ENCODE peak calls at places on chromosomes 5 and 9, in six cellular contexts. J is heart right ventricle, M is fibroblast of pulmonary artery, S is HL-60, U is cardiac fibroblast, C is IMR-90. N is an unnamed sample.

GRCh38 chr9:72203205-72203803 is 54.1 kb downstream of the GDA start:
- DNase-seq in J (peak; percentile 4), M (peak; percentile 41), S (peak; percentile 42), U (peak; percentile 40), C (peak; percentile 22), N (no peak)

GRCh38 chr9:133731876-133732321 is 6.3 kb downstream of the SARDH start:
- DNase-seq in J (no peak), M (peak; percentile 56), S (no peak), U (peak; percentile 54), C (peak; percentile 47), N (no peak)

GRCh38 chr9:33719581-33720374 is 75.6 kb upstream of the PRSS3 start:
- DNase-seq in J (no peak), M (peak; percentile 10), S (no peak), U (peak; percentile 9), C (no peak), N (no peak)

GRCh38 chr5:960551-960950 is 48.1 kb upstream of the NKD2 start:
- DNase-seq in J (peak; percentile 8), M (no peak), S (no peak), U (no peak), C (no peak), N (no peak)

GRCh38 chr5:71533614-71534013 is 53.5 kb upstream of the MCCC2 start:
- DNase-seq in J (no peak), M (peak; percentile 56), S (no peak), U (peak; percentile 73), C (peak; percentile 38), N (no peak)

GRCh38 chr5:27087820-27088219 is 49.4 kb upstream of the CDH9 start:
- DNase-seq in J (no peak), M (no peak), S (no peak), U (no peak), C (no peak), N (no peak)

GRCh38 chr9:21160178-21160577 is 6.3 kb downstream of the IFNA21 start:
- DNase-seq in J (no peak), M (peak; percentile 64), S (no peak), U (peak; percentile 45), C (no peak), N (no peak)

GRCh38 chr9:99085949-99086948 is 18.7 kb upstream of the TGFBR1 start:
- DNase-seq in J (no peak), M (peak; percentile 26), S (peak; percentile 65), U (peak; percentile 74), C (peak; percentile 90), N (peak; percentile 34)

GRCh38 chr9:33489070-33489469 is 15.3 kb upstream of the NOL6 start:
- DNase-seq in J (no peak), M (no peak), S (no peak), U (no peak), C (peak; percentile 82), N (no peak)

DNA sequence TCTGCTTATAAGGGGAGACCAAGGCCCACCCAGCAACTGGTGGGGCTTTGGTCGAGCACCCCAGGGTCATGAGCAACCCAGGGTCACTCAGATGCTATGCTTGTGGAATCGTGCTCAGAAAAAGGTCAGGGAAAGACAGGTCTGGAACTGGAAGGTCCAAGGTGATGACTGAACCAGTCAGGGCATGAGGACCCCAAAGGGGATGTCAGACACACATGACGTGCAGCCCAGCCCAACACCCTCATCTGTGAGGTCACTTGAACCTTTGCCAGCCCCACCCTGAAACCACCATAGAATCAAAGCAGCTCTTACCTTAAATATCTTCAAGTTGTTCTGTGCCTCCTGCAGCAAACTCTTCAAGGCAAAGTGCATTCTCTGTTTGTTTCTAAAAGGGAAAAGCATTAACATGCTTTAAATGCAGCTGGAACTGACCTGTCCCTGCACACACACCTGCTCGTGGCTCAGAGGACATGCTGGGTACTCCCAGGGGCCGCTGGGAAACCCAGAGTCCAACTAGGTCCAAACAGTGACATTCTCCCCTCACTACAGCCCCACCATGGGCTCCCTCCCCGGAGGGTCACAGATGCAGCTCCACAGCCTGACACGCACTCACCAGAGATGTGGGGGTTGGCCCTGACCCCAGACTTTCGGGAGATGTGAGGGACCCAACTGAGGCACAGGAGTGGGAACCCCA is 29.4 kb downstream of the IPPK start:
- DNase-seq in J (no peak), M (no peak), S (no peak), U (no peak), C (no peak), N (peak; percentile 72)
- TF ChIP-seq CTCF in J (no peak), M (no peak), S (no peak), U (no peak), C (no peak), N (no peak)

GRCh38 chr9:25415723-25416122 is 262.5 kb downstream of the TUSC1 start:
- DNase-seq in J (no peak), M (no peak), S (no peak), U (no peak), C (no peak), N (no peak)
- H3K4me3 ChIP-seq in J (no peak overlapping the region), M (no peak overlapping the region), S (no peak overlapping the region), U (no peak overlapping the region), C (no peak overlapping the region), N (no peak overlapping the region)

DNA sequence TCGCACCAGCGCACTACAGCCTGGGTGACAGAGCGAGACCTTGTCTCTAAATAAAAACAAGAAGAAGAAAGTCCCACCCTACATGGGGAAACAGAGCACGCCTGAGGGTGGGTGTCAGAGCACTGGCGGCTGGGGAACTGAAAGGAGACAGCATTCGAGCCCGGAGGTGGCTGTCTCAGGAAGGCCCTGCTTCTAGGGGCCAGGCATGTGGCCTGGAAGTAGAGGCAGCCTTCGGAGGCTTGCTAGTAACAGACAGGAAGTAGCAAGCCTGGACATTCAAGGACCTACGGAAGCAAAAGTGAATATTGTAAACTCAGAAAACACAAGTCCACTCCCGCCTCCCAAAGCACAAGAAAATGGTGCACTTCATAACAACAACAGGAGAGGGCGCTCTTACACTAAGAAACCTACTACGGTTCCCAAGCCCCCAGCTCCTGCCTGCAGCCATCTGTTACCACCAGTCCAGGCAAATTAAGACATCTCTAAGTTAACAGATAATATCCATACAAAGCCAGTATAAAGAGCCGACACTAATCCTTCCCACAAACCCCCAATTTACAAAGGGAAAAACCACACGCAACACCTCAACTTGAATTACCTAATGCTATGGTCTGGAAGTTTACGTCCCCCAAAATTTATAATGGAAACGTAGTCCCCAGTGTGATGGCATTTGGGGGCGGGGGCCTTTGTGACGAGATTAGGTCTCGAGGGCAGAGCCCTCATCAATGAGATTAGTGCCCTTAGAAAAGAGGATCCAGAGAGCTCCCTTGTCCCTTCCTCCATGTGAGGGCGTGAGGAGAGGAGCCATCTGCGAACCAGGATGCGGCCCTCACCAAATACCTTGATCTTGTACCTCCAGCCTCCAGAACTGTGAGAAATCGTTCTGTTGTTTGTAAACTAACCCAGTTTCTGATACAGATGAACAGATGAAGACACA is 7.7 kb downstream of the RASGEF1C start:
- DNase-seq in J (no peak), M (peak; percentile 38), S (no peak), U (peak; percentile 47), C (no peak), N (no peak)
- TF ChIP-seq CTCF in J (no peak), M (peak; percentile 35), S (peak; percentile 10), U (peak; percentile 28), C (peak; percentile 13), N (no peak)

GRCh38 chr9:88990721-88991065 is 575 bp upstream of the S1PR3 start:
- DNase-seq in J (no peak), M (no peak), S (no peak), U (no peak), C (no peak), N (no peak)
- H3K4me3 ChIP-seq in J (peak overlapping the region; percentile 64), M (peak overlapping the region; percentile 89), S (peak overlapping the region; percentile 83), U (peak overlapping the region; percentile 89), C (peak overlapping the region; percentile 64), N (no peak overlapping the region)

DNA sequence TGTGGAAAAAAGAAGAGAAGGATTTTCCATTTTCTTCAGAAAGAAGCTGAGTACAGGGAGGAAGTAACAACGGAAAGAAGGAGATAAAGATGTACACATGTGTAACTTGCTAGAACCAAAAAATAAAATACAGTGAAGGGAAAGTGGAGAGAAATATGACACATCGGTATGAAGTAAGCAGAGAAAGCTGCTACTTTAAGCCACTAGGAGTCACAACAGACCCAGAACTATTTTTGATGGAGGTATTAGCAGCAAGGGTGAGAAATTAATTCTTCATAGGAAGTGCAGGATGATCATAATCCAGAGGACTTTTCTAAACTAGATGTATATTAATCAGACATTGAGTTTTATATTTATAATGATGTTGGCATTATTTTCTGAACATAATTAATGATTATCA is 88.5 kb downstream of the FAM174A start:
- DNase-seq in J (no peak), M (peak; percentile 68), S (no peak), U (peak; percentile 65), C (peak; percentile 25), N (no peak)
- TF ChIP-seq CTCF in J (peak; percentile 13), M (peak; percentile 75), S (peak; percentile 12), U (peak; percentile 63), C (peak; percentile 45), N (no peak)

DNA sequence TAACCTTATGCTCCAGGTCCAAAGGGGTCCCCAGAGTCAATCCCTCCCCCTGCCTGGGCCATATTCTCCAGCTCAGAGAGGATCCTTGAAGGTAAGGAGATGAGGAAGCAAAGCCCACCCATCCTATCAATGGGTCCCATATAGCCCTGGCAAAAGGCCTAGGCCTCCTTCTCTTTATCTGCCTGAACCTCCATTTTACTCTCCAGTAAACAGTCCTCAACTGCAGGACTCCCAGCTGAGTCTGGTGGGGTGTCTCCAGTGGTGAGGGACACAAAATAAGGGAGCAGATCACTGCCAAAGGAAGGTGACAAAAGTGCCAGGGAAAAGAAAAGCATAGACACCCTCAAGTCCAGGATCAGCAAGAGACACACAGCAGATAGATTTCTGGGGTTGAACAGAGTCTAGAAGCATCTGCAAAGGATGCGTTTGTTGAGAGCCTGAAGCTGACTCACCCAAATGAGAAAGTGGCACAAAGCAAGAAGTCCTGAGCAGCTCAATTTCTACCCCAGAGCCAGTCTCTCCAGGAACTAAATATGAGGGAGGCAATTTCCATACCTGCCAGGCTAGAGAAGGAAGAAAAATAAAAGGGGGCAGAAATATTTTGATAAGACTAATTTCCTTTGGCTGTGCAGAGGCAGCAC is 2.7 kb upstream of the EBF1 start:
- DNase-seq in J (no peak), M (no peak), S (no peak), U (peak; percentile 39), C (no peak), N (no peak)
- H3K4me3 ChIP-seq in J (peak overlapping the region; percentile 70), M (no peak overlapping the region), S (no peak overlapping the region), U (no peak overlapping the region), C (no peak overlapping the region), N (no peak overlapping the region)

GRCh38 chr9:84419203-84419602 is 78.6 kb upstream of the SLC28A3 start:
- DNase-seq in J (no peak), M (peak; percentile 35), S (no peak), U (peak; percentile 9), C (no peak), N (no peak)
- TF ChIP-seq CTCF in J (no peak), M (peak; percentile 26), S (no peak), U (no peak), C (peak; percentile 12), N (no peak)

N was measured in lower leg skin.